ENCODE peak calls at places on chromosome 3, in nine cellular contexts. One of them, this sample, is unnamed.

GRCh38 chr3:184711366-184712247 is at the start of gene MAGEF1:
- DNase-seq in ELR: peak; percentile 80
- DNase-seq in fibroblast of the aortic adventitia: peak; percentile 82
- DNase-seq in epithelial cell of esophagus: peak; percentile 68
- DNase-seq in A549: peak; percentile 85
- DNase-seq in C1 segment of cervical spinal cord: peak; percentile 78
- DNase-seq in ureter: peak; percentile 85
- DNase-seq in kidney tubule cell: peak; percentile 86
- DNase-seq in activated naive CD8-positive, alpha-beta T cell treated with anti-CD3 and anti-CD28 coated beads for 36 hours: peak; percentile 81
- DNase-seq in this sample: peak; percentile 79

GRCh38 chr3:130537609-130538304 is 20.8 kb downstream of the COL6A6 start:
- DNase-seq in ELR: no peak
- DNase-seq in fibroblast of the aortic adventitia: no peak
- DNase-seq in epithelial cell of esophagus: no peak
- DNase-seq in A549: no peak
- DNase-seq in C1 segment of cervical spinal cord: no peak
- DNase-seq in ureter: no peak
- DNase-seq in kidney tubule cell: no peak
- DNase-seq in activated naive CD8-positive, alpha-beta T cell treated with anti-CD3 and anti-CD28 coated beads for 36 hours: no peak
- DNase-seq in this sample: no peak

GRCh38 chr3:130345487-130346079 is at the start of gene COL6A5:
- DNase-seq in ELR: no peak
- DNase-seq in fibroblast of the aortic adventitia: no peak
- DNase-seq in epithelial cell of esophagus: no peak
- DNase-seq in A549: no peak
- DNase-seq in C1 segment of cervical spinal cord: no peak
- DNase-seq in ureter: no peak
- DNase-seq in kidney tubule cell: no peak
- DNase-seq in activated naive CD8-positive, alpha-beta T cell treated with anti-CD3 and anti-CD28 coated beads for 36 hours: no peak
- DNase-seq in this sample: no peak

GRCh38 chr3:95333826-95334225 is 1271.0 kb downstream of the NSUN3 start:
- DNase-seq in ELR: no peak
- DNase-seq in fibroblast of the aortic adventitia: no peak
- DNase-seq in epithelial cell of esophagus: peak; percentile 48
- DNase-seq in A549: no peak
- DNase-seq in C1 segment of cervical spinal cord: no peak
- DNase-seq in ureter: no peak
- DNase-seq in kidney tubule cell: peak; percentile 42
- DNase-seq in activated naive CD8-positive, alpha-beta T cell treated with anti-CD3 and anti-CD28 coated beads for 36 hours: no peak
- DNase-seq in this sample: no peak

GRCh38 chr3:74351213-74351612 is 263.2 kb downstream of the CNTN3 start:
- DNase-seq in ELR: no peak
- DNase-seq in fibroblast of the aortic adventitia: no peak
- DNase-seq in epithelial cell of esophagus: no peak
- DNase-seq in A549: no peak
- DNase-seq in C1 segment of cervical spinal cord: no peak
- DNase-seq in ureter: no peak
- DNase-seq in kidney tubule cell: no peak
- DNase-seq in activated naive CD8-positive, alpha-beta T cell treated with anti-CD3 and anti-CD28 coated beads for 36 hours: no peak
- DNase-seq in this sample: no peak

GRCh38 chr3:100316656-100317069 is 17.9 kb upstream of the NIT2 start:
- DNase-seq in ELR: peak; percentile 74
- DNase-seq in fibroblast of the aortic adventitia: peak; percentile 82
- DNase-seq in epithelial cell of esophagus: peak; percentile 64
- DNase-seq in A549: peak; percentile 71
- DNase-seq in C1 segment of cervical spinal cord: no peak
- DNase-seq in ureter: no peak
- DNase-seq in kidney tubule cell: peak; percentile 64
- DNase-seq in activated naive CD8-positive, alpha-beta T cell treated with anti-CD3 and anti-CD28 coated beads for 36 hours: no peak
- DNase-seq in this sample: no peak

GRCh38 chr3:24336101-24336500 is 158.5 kb downstream of the THRB start:
- DNase-seq in ELR: no peak
- DNase-seq in fibroblast of the aortic adventitia: no peak
- DNase-seq in epithelial cell of esophagus: no peak
- DNase-seq in A549: no peak
- DNase-seq in C1 segment of cervical spinal cord: peak; percentile 29
- DNase-seq in ureter: no peak
- DNase-seq in kidney tubule cell: no peak
- DNase-seq in activated naive CD8-positive, alpha-beta T cell treated with anti-CD3 and anti-CD28 coated beads for 36 hours: no peak
- DNase-seq in this sample: no peak

GRCh38 chr3:19931180-19931692 is 2.8 kb downstream of the EFHB start:
- DNase-seq in ELR: no peak
- DNase-seq in fibroblast of the aortic adventitia: no peak
- DNase-seq in epithelial cell of esophagus: no peak
- DNase-seq in A549: no peak
- DNase-seq in C1 segment of cervical spinal cord: no peak
- DNase-seq in ureter: no peak
- DNase-seq in kidney tubule cell: no peak
- DNase-seq in activated naive CD8-positive, alpha-beta T cell treated with anti-CD3 and anti-CD28 coated beads for 36 hours: peak; percentile 42
- DNase-seq in this sample: no peak

GRCh38 chr3:184168363-184169120 is 6.1 kb upstream of the AP2M1 start:
- DNase-seq in ELR: peak; percentile 94
- DNase-seq in fibroblast of the aortic adventitia: peak; percentile 93
- DNase-seq in epithelial cell of esophagus: peak; percentile 70
- DNase-seq in A549: no peak
- DNase-seq in C1 segment of cervical spinal cord: no peak
- DNase-seq in ureter: no peak
- DNase-seq in kidney tubule cell: peak; percentile 15
- DNase-seq in activated naive CD8-positive, alpha-beta T cell treated with anti-CD3 and anti-CD28 coated beads for 36 hours: no peak
- DNase-seq in this sample: no peak

GRCh38 chr3:120214161-120214560 is 70.9 kb downstream of the GPR156 start:
- DNase-seq in ELR: peak; percentile 40
- DNase-seq in fibroblast of the aortic adventitia: peak; percentile 32
- DNase-seq in epithelial cell of esophagus: no peak
- DNase-seq in A549: no peak
- DNase-seq in C1 segment of cervical spinal cord: no peak
- DNase-seq in ureter: no peak
- DNase-seq in kidney tubule cell: no peak
- DNase-seq in activated naive CD8-positive, alpha-beta T cell treated with anti-CD3 and anti-CD28 coated beads for 36 hours: no peak
- DNase-seq in this sample: no peak

GRCh38 chr3:30596161-30596560 is 10.2 kb upstream of the TGFBR2 start:
- DNase-seq in ELR: peak; percentile 79
- DNase-seq in fibroblast of the aortic adventitia: no peak
- DNase-seq in epithelial cell of esophagus: peak; percentile 74
- DNase-seq in A549: no peak
- DNase-seq in C1 segment of cervical spinal cord: no peak
- DNase-seq in ureter: no peak
- DNase-seq in kidney tubule cell: peak; percentile 48
- DNase-seq in activated naive CD8-positive, alpha-beta T cell treated with anti-CD3 and anti-CD28 coated beads for 36 hours: no peak
- DNase-seq in this sample: no peak

GRCh38 chr3:141111364-141112150 is 60.4 kb downstream of the SPSB4 start:
- DNase-seq in ELR: no peak
- DNase-seq in fibroblast of the aortic adventitia: no peak
- DNase-seq in epithelial cell of esophagus: no peak
- DNase-seq in A549: no peak
- DNase-seq in C1 segment of cervical spinal cord: no peak
- DNase-seq in ureter: no peak
- DNase-seq in kidney tubule cell: no peak
- DNase-seq in activated naive CD8-positive, alpha-beta T cell treated with anti-CD3 and anti-CD28 coated beads for 36 hours: no peak
- DNase-seq in this sample: no peak

GRCh38 chr3:10495003-10495402 is 10.4 kb downstream of the ATP2B2 start:
- DNase-seq in ELR: peak; percentile 54
- DNase-seq in fibroblast of the aortic adventitia: peak; percentile 15
- DNase-seq in epithelial cell of esophagus: peak; percentile 32
- DNase-seq in A549: peak; percentile 53
- DNase-seq in C1 segment of cervical spinal cord: no peak
- DNase-seq in ureter: no peak
- DNase-seq in kidney tubule cell: peak; percentile 22
- DNase-seq in activated naive CD8-positive, alpha-beta T cell treated with anti-CD3 and anti-CD28 coated beads for 36 hours: no peak
- DNase-seq in this sample: no peak

GRCh38 chr3:185830018-185830797 is 5.4 kb upstream of the IGF2BP2 start:
- DNase-seq in ELR: no peak
- DNase-seq in fibroblast of the aortic adventitia: no peak
- DNase-seq in epithelial cell of esophagus: no peak
- DNase-seq in A549: no peak
- DNase-seq in C1 segment of cervical spinal cord: no peak
- DNase-seq in ureter: no peak
- DNase-seq in kidney tubule cell: no peak
- DNase-seq in activated naive CD8-positive, alpha-beta T cell treated with anti-CD3 and anti-CD28 coated beads for 36 hours: no peak
- DNase-seq in this sample: no peak

GRCh38 chr3:64022451-64023186 is 675 bp downstream of the PSMD6 start:
- DNase-seq in ELR: peak; percentile 37
- DNase-seq in fibroblast of the aortic adventitia: peak; percentile 20
- DNase-seq in epithelial cell of esophagus: peak; percentile 51
- DNase-seq in A549: no peak
- DNase-seq in C1 segment of cervical spinal cord: no peak
- DNase-seq in ureter: no peak
- DNase-seq in kidney tubule cell: peak; percentile 38
- DNase-seq in activated naive CD8-positive, alpha-beta T cell treated with anti-CD3 and anti-CD28 coated beads for 36 hours: peak; percentile 9
- DNase-seq in this sample: no peak

GRCh38 chr3:159828542-159828943 is 160.1 kb upstream of the IL12A start:
- DNase-seq in ELR: peak; percentile 78
- DNase-seq in fibroblast of the aortic adventitia: peak; percentile 85
- DNase-seq in epithelial cell of esophagus: peak; percentile 72
- DNase-seq in A549: peak; percentile 54
- DNase-seq in C1 segment of cervical spinal cord: no peak
- DNase-seq in ureter: no peak
- DNase-seq in kidney tubule cell: peak; percentile 61
- DNase-seq in activated naive CD8-positive, alpha-beta T cell treated with anti-CD3 and anti-CD28 coated beads for 36 hours: no peak
- DNase-seq in this sample: no peak

GRCh38 chr3:45545476-45545875 is 49.1 kb upstream of the LIMD1 start:
- DNase-seq in ELR: peak; percentile 70
- DNase-seq in fibroblast of the aortic adventitia: no peak
- DNase-seq in epithelial cell of esophagus: no peak
- DNase-seq in A549: peak; percentile 14
- DNase-seq in C1 segment of cervical spinal cord: peak; percentile 52
- DNase-seq in ureter: no peak
- DNase-seq in kidney tubule cell: peak; percentile 63
- DNase-seq in activated naive CD8-positive, alpha-beta T cell treated with anti-CD3 and anti-CD28 coated beads for 36 hours: no peak
- DNase-seq in this sample: peak; percentile 48

GRCh38 chr3:194602580-194603300 is 30.5 kb downstream of the TMEM44 start:
- DNase-seq in ELR: no peak
- DNase-seq in fibroblast of the aortic adventitia: no peak
- DNase-seq in epithelial cell of esophagus: no peak
- DNase-seq in A549: no peak
- DNase-seq in C1 segment of cervical spinal cord: no peak
- DNase-seq in ureter: no peak
- DNase-seq in kidney tubule cell: no peak
- DNase-seq in activated naive CD8-positive, alpha-beta T cell treated with anti-CD3 and anti-CD28 coated beads for 36 hours: no peak
- DNase-seq in this sample: no peak

GRCh38 chr3:138389144-138389601 is 40.8 kb downstream of the MRAS start:
- DNase-seq in ELR: no peak
- DNase-seq in fibroblast of the aortic adventitia: no peak
- DNase-seq in epithelial cell of esophagus: no peak
- DNase-seq in A549: no peak
- DNase-seq in C1 segment of cervical spinal cord: no peak
- DNase-seq in ureter: no peak
- DNase-seq in kidney tubule cell: no peak
- DNase-seq in activated naive CD8-positive, alpha-beta T cell treated with anti-CD3 and anti-CD28 coated beads for 36 hours: no peak
- DNase-seq in this sample: no peak

GRCh38 chr3:32493437-32494414 is 8.9 kb downstream of the CMTM6 start:
- DNase-seq in ELR: peak; percentile 52
- DNase-seq in fibroblast of the aortic adventitia: peak; percentile 52
- DNase-seq in epithelial cell of esophagus: peak; percentile 50
- DNase-seq in A549: no peak
- DNase-seq in C1 segment of cervical spinal cord: no peak
- DNase-seq in ureter: no peak
- DNase-seq in kidney tubule cell: peak; percentile 72
- DNase-seq in activated naive CD8-positive, alpha-beta T cell treated with anti-CD3 and anti-CD28 coated beads for 36 hours: no peak
- DNase-seq in this sample: no peak

GRCh38 chr3:33071946-33072345 is 25.0 kb downstream of the GLB1 start:
- DNase-seq in ELR: no peak
- DNase-seq in fibroblast of the aortic adventitia: no peak
- DNase-seq in epithelial cell of esophagus: no peak
- DNase-seq in A549: no peak
- DNase-seq in C1 segment of cervical spinal cord: no peak
- DNase-seq in ureter: no peak
- DNase-seq in kidney tubule cell: no peak
- DNase-seq in activated naive CD8-positive, alpha-beta T cell treated with anti-CD3 and anti-CD28 coated beads for 36 hours: no peak
- DNase-seq in this sample: no peak

GRCh38 chr3:167728176-167728575 is 6.5 kb downstream of the PDCD10 start:
- DNase-seq in ELR: peak; percentile 79
- DNase-seq in fibroblast of the aortic adventitia: peak; percentile 78
- DNase-seq in epithelial cell of esophagus: peak; percentile 73
- DNase-seq in A549: peak; percentile 12
- DNase-seq in C1 segment of cervical spinal cord: no peak
- DNase-seq in ureter: no peak
- DNase-seq in kidney tubule cell: peak; percentile 65
- DNase-seq in activated naive CD8-positive, alpha-beta T cell treated with anti-CD3 and anti-CD28 coated beads for 36 hours: no peak
- DNase-seq in this sample: no peak

GRCh38 chr3:56724580-56725142 is 41.6 kb upstream of the TASOR start:
- DNase-seq in ELR: no peak
- DNase-seq in fibroblast of the aortic adventitia: no peak
- DNase-seq in epithelial cell of esophagus: no peak
- DNase-seq in A549: no peak
- DNase-seq in C1 segment of cervical spinal cord: no peak
- DNase-seq in ureter: no peak
- DNase-seq in kidney tubule cell: peak; percentile 80
- DNase-seq in activated naive CD8-positive, alpha-beta T cell treated with anti-CD3 and anti-CD28 coated beads for 36 hours: no peak
- DNase-seq in this sample: no peak

GRCh38 chr3:61181874-61182273 is 69.4 kb downstream of the FHIT start:
- DNase-seq in ELR: peak; percentile 22
- DNase-seq in fibroblast of the aortic adventitia: peak; percentile 1
- DNase-seq in epithelial cell of esophagus: peak; percentile 87
- DNase-seq in A549: peak; percentile 17
- DNase-seq in C1 segment of cervical spinal cord: no peak
- DNase-seq in ureter: no peak
- DNase-seq in kidney tubule cell: peak; percentile 91
- DNase-seq in activated naive CD8-positive, alpha-beta T cell treated with anti-CD3 and anti-CD28 coated beads for 36 hours: peak; percentile 10
- DNase-seq in this sample: no peak

GRCh38 chr3:9727041-9727595 is 4.4 kb upstream of the BRPF1 start:
- DNase-seq in ELR: peak; percentile 61
- DNase-seq in fibroblast of the aortic adventitia: no peak
- DNase-seq in epithelial cell of esophagus: peak; percentile 27
- DNase-seq in A549: peak; percentile 75
- DNase-seq in C1 segment of cervical spinal cord: no peak
- DNase-seq in ureter: no peak
- DNase-seq in kidney tubule cell: peak; percentile 35
- DNase-seq in activated naive CD8-positive, alpha-beta T cell treated with anti-CD3 and anti-CD28 coated beads for 36 hours: peak; percentile 63
- DNase-seq in this sample: no peak

GRCh38 chr3:146542968-146543367 is 1.4 kb downstream of the PLSCR1 start:
- DNase-seq in ELR: peak; percentile 23
- DNase-seq in fibroblast of the aortic adventitia: no peak
- DNase-seq in epithelial cell of esophagus: no peak
- DNase-seq in A549: no peak
- DNase-seq in C1 segment of cervical spinal cord: no peak
- DNase-seq in ureter: no peak
- DNase-seq in kidney tubule cell: no peak
- DNase-seq in activated naive CD8-positive, alpha-beta T cell treated with anti-CD3 and anti-CD28 coated beads for 36 hours: no peak
- DNase-seq in this sample: no peak

GRCh38 chr3:161274691-161275298 is 53.7 kb downstream of the NMD3 start:
- DNase-seq in ELR: peak; percentile 70
- DNase-seq in fibroblast of the aortic adventitia: peak; percentile 68
- DNase-seq in epithelial cell of esophagus: peak; percentile 66
- DNase-seq in A549: peak; percentile 39
- DNase-seq in C1 segment of cervical spinal cord: no peak
- DNase-seq in ureter: no peak
- DNase-seq in kidney tubule cell: peak; percentile 68
- DNase-seq in activated naive CD8-positive, alpha-beta T cell treated with anti-CD3 and anti-CD28 coated beads for 36 hours: peak; percentile 31
- DNase-seq in this sample: no peak

GRCh38 chr3:194989251-194989650 is 281.7 kb downstream of the XXYLT1 start:
- DNase-seq in ELR: no peak
- DNase-seq in fibroblast of the aortic adventitia: no peak
- DNase-seq in epithelial cell of esophagus: no peak
- DNase-seq in A549: no peak
- DNase-seq in C1 segment of cervical spinal cord: no peak
- DNase-seq in ureter: peak; percentile 14
- DNase-seq in kidney tubule cell: no peak
- DNase-seq in activated naive CD8-positive, alpha-beta T cell treated with anti-CD3 and anti-CD28 coated beads for 36 hours: no peak
- DNase-seq in this sample: no peak

This sample was measured in nucleus accumbens.